ENCODE peak calls at places on chromosomes 13 and 19, in seven cellular contexts. One of them, this sample, is unnamed.
A peak's percentile ranks its signal among the peaks of the same experiment; 100 is the strongest.

GRCh38 chr19:18742324-18742723 is 48.8 kb downstream of the COMP start:
- DNase-seq in breast epithelium: no peak
- DNase-seq in RWPE1: no peak
- DNase-seq in stimulated activated CD8-positive, alpha-beta memory T cell treated with anti-CD3 and anti-CD28 coated beads, Interleukin-12 subunit alpha, Interleukin-12 subunit beta, amount 100 ng/mL, for 4 hours: no peak
- DNase-seq in cerebellar nuclear complex: no peak
- DNase-seq in ELF-1: no peak
- DNase-seq in posterior cingulate gyrus: peak; percentile 73
- DNase-seq in this sample: no peak

GRCh38 chr19:30854207-30854606 is 482.0 kb downstream of the ZNF536 start:
- DNase-seq in breast epithelium: no peak
- DNase-seq in RWPE1: no peak
- DNase-seq in stimulated activated CD8-positive, alpha-beta memory T cell treated with anti-CD3 and anti-CD28 coated beads, Interleukin-12 subunit alpha, Interleukin-12 subunit beta, amount 100 ng/mL, for 4 hours: no peak
- DNase-seq in cerebellar nuclear complex: no peak
- DNase-seq in ELF-1: no peak
- DNase-seq in posterior cingulate gyrus: no peak
- DNase-seq in this sample: no peak

GRCh38 chr19:37988758-37989635 is 82.0 kb downstream of the SIPA1L3 start:
- DNase-seq in breast epithelium: no peak
- DNase-seq in RWPE1: no peak
- DNase-seq in stimulated activated CD8-positive, alpha-beta memory T cell treated with anti-CD3 and anti-CD28 coated beads, Interleukin-12 subunit alpha, Interleukin-12 subunit beta, amount 100 ng/mL, for 4 hours: no peak
- DNase-seq in cerebellar nuclear complex: no peak
- DNase-seq in ELF-1: peak; percentile 72
- DNase-seq in posterior cingulate gyrus: peak; percentile 62
- DNase-seq in this sample: no peak

GRCh38 chr13:112204881-112205327 is 138.0 kb downstream of the SOX1 start:
- DNase-seq in breast epithelium: no peak
- DNase-seq in RWPE1: no peak
- DNase-seq in stimulated activated CD8-positive, alpha-beta memory T cell treated with anti-CD3 and anti-CD28 coated beads, Interleukin-12 subunit alpha, Interleukin-12 subunit beta, amount 100 ng/mL, for 4 hours: no peak
- DNase-seq in cerebellar nuclear complex: no peak
- DNase-seq in ELF-1: peak; percentile 84
- DNase-seq in posterior cingulate gyrus: no peak
- DNase-seq in this sample: no peak

GRCh38 chr19:40717880-40718773 is 1.2 kb downstream of the ITPKC start:
- DNase-seq in breast epithelium: peak; percentile 58
- DNase-seq in RWPE1: peak; percentile 26
- DNase-seq in stimulated activated CD8-positive, alpha-beta memory T cell treated with anti-CD3 and anti-CD28 coated beads, Interleukin-12 subunit alpha, Interleukin-12 subunit beta, amount 100 ng/mL, for 4 hours: no peak
- DNase-seq in cerebellar nuclear complex: no peak
- DNase-seq in ELF-1: peak; percentile 54
- DNase-seq in posterior cingulate gyrus: peak; percentile 82
- DNase-seq in this sample: peak; percentile 29

GRCh38 chr19:14090509-14091085 is at the start of gene SAMD1:
- DNase-seq in breast epithelium: peak; percentile 88
- DNase-seq in RWPE1: peak; percentile 91
- DNase-seq in stimulated activated CD8-positive, alpha-beta memory T cell treated with anti-CD3 and anti-CD28 coated beads, Interleukin-12 subunit alpha, Interleukin-12 subunit beta, amount 100 ng/mL, for 4 hours: peak; percentile 82
- DNase-seq in cerebellar nuclear complex: no peak
- DNase-seq in ELF-1: no peak
- DNase-seq in posterior cingulate gyrus: peak; percentile 95
- DNase-seq in this sample: peak; percentile 91

GRCh38 chr13:52159159-52159982 is at the start of gene NEK3:
- DNase-seq in breast epithelium: peak; percentile 59
- DNase-seq in RWPE1: peak; percentile 73
- DNase-seq in stimulated activated CD8-positive, alpha-beta memory T cell treated with anti-CD3 and anti-CD28 coated beads, Interleukin-12 subunit alpha, Interleukin-12 subunit beta, amount 100 ng/mL, for 4 hours: peak; percentile 55
- DNase-seq in cerebellar nuclear complex: no peak
- DNase-seq in ELF-1: peak; percentile 83
- DNase-seq in posterior cingulate gyrus: peak; percentile 96
- DNase-seq in this sample: peak; percentile 57

GRCh38 chr13:112893570-112894422 is 75.2 kb upstream of the MCF2L start:
- DNase-seq in breast epithelium: no peak
- DNase-seq in RWPE1: peak; percentile 49
- DNase-seq in stimulated activated CD8-positive, alpha-beta memory T cell treated with anti-CD3 and anti-CD28 coated beads, Interleukin-12 subunit alpha, Interleukin-12 subunit beta, amount 100 ng/mL, for 4 hours: no peak
- DNase-seq in cerebellar nuclear complex: no peak
- DNase-seq in ELF-1: peak; percentile 89
- DNase-seq in posterior cingulate gyrus: peak; percentile 84
- DNase-seq in this sample: peak; percentile 19

This sample was measured in Daoy.